ENCODE peak calls at places on chromosomes 13 and 19, in five cellular contexts. B is anterior cingulate cortex, O is neural crest cell, W is fibroblast of the aortic adventitia, J is small intestine. Q is an unnamed sample.

GRCh38 chr13:94708031-94708571 is 4.2 kb downstream of the SOX21 start:
- DNase-seq in O (peak; percentile 58), W (no peak), J (no peak), B (peak; percentile 58), Q (no peak)

GRCh38 chr13:43838909-43839308 is 40.6 kb downstream of the CCDC122 start:
- DNase-seq in O (no peak), W (peak; percentile 93), B (no peak), J (no peak), Q (no peak)

GRCh38 chr19:1122021-1122971 is 18.5 kb downstream of the GPX4 start:
- DNase-seq in W (no peak), B (no peak), J (no peak), O (no peak), Q (no peak)

GRCh38 chr19:7421941-7422744 is 66.7 kb downstream of the PEX11G start:
- DNase-seq in O (no peak), J (no peak), B (no peak), W (no peak), Q (no peak)

GRCh38 chr19:29013988-29014387 is 199.0 kb downstream of the UQCRFS1 start:
- DNase-seq in O (no peak), B (no peak), J (no peak), W (no peak), Q (no peak)

GRCh38 chr19:47377208-47377701 is 28.1 kb downstream of the DHX34 start:
- DNase-seq in O (no peak), J (no peak), B (peak; percentile 15), W (no peak), Q (no peak)

GRCh38 chr19:49741210-49741844 is 21.8 kb downstream of the TSKS start:
- DNase-seq in W (no peak), B (no peak), O (no peak), J (no peak), Q (no peak)

GRCh38 chr19:45323671-45324081 is 1.0 kb upstream of the CKM start:
- DNase-seq in B (no peak), J (no peak), O (no peak), W (no peak), Q (no peak)

GRCh38 chr19:2294377-2295335 is 12.7 kb upstream of the PEAK3 start:
- DNase-seq in O (no peak), B (peak; percentile 43), W (peak; percentile 85), J (no peak), Q (no peak)

GRCh38 chr13:31234729-31235128 is 35.0 kb downstream of the B3GLCT start:
- DNase-seq in B (no peak), O (no peak), W (no peak), J (no peak), Q (no peak)

GRCh38 chr19:530133-531008 is 1.2 kb upstream of the CDC34 start:
- DNase-seq in J (no peak), B (no peak), W (no peak), O (no peak), Q (no peak)

GRCh38 chr13:34165158-34165557 is 347.2 kb downstream of the RFC3 start:
- DNase-seq in W (no peak), J (no peak), B (no peak), O (no peak), Q (no peak)

GRCh38 chr19:19643158-19644053 is at the start of gene GMIP:
- DNase-seq in J (peak; percentile 83), W (peak; percentile 42), O (peak; percentile 79), B (peak; percentile 18), Q (peak; percentile 85)

GRCh38 chr13:110363009-110363408 is 55.9 kb downstream of the COL4A2 start:
- DNase-seq in W (no peak), B (no peak), J (no peak), O (no peak), Q (no peak)

GRCh38 chr19:38265213-38265861 is 964 bp downstream of the SPINT2 start:
- DNase-seq in B (no peak), W (no peak), O (no peak), J (peak; percentile 69), Q (no peak)

GRCh38 chr13:98443800-98444325 is 133.0 kb downstream of the STK24 start:
- DNase-seq in W (no peak), J (no peak), O (no peak), B (no peak), Q (no peak)

GRCh38 chr13:61286148-61286745 is 129.4 kb downstream of the PCDH20 start:
- DNase-seq in W (no peak), O (no peak), J (peak; percentile 7), B (no peak), Q (no peak)

GRCh38 chr13:100361504-100361903 is 227.1 kb downstream of the GGACT start:
- DNase-seq in J (no peak), B (no peak), W (peak; percentile 72), O (no peak), Q (no peak)

GRCh38 chr19:42113641-42114348 is 18.5 kb downstream of the POU2F2 start:
- DNase-seq in J (no peak), O (no peak), W (peak; percentile 94), B (no peak), Q (no peak)

GRCh38 chr13:103187621-103188020 is 121.4 kb upstream of the SLC10A2 start:
- DNase-seq in B (no peak), J (peak; percentile 57), O (no peak), W (no peak), Q (no peak)

GRCh38 chr13:22214184-22214583 is 543.3 kb downstream of the FGF9 start:
- DNase-seq in J (no peak), B (no peak), O (no peak), W (no peak), Q (no peak)

GRCh38 chr13:97043302-97043701 is 49.0 kb upstream of the OXGR1 start:
- DNase-seq in W (peak; percentile 69), B (no peak), O (no peak), J (no peak), Q (no peak)

GRCh38 chr19:10433131-10433536 is 12.8 kb downstream of the PDE4A start:
- DNase-seq in J (no peak), B (no peak), O (no peak), W (no peak), Q (no peak)

GRCh38 chr19:7888145-7888825 is at the start of gene LRRC8E:
- DNase-seq in J (peak; percentile 72), B (no peak), O (peak; percentile 46), W (peak; percentile 43), Q (no peak)

GRCh38 chr19:584240-585001 is 5.3 kb upstream of the HCN2 start:
- DNase-seq in W (peak; percentile 20), J (no peak), B (peak; percentile 36), O (peak; percentile 80), Q (peak; percentile 65)

GRCh38 chr13:61339054-61339621 is 76.5 kb downstream of the PCDH20 start:
- DNase-seq in J (no peak), O (no peak), B (no peak), W (no peak), Q (no peak)

GRCh38 chr13:83941669-83942335 is 59.5 kb upstream of the SLITRK1 start:
- DNase-seq in B (no peak), J (no peak), W (no peak), O (no peak), Q (no peak)

GRCh38 chr19:1651548-1652394 is 644 bp downstream of the TCF3 start:
- DNase-seq in O (no peak), J (peak; percentile 66), B (no peak), W (peak; percentile 13), Q (peak; percentile 72)

GRCh38 chr19:35249848-35250711 is 1.3 kb downstream of the LSR start:
- DNase-seq in J (no peak), W (no peak), O (no peak), B (no peak), Q (no peak)

GRCh38 chr19:51361228-51361627 is 5.0 kb downstream of the ETFB start:
- DNase-seq in J (no peak), O (no peak), W (no peak), B (no peak), Q (no peak)

GRCh38 chr13:80463673-80464352 is 122.9 kb upstream of the SPRY2 start:
- DNase-seq in O (no peak), W (peak; percentile 27), B (no peak), J (no peak), Q (no peak)

GRCh38 chr19:19538767-19539166 is 702 bp downstream of the CILP2 start:
- DNase-seq in B (no peak), W (no peak), O (no peak), J (no peak), Q (no peak)

GRCh38 chr19:31270897-31271568 is 78.2 kb downstream of the TSHZ3 start:
- DNase-seq in B (no peak), W (peak; percentile 90), O (no peak), J (no peak), Q (no peak)

GRCh38 chr19:54207908-54208783 is 7.5 kb downstream of the RPS9 start:
- DNase-seq in W (peak; percentile 88), B (peak; percentile 37), J (peak; percentile 32), O (no peak), Q (no peak)

GRCh38 chr19:17441241-17442135 is 7.0 kb downstream of the TMEM221 start:
- DNase-seq in O (peak; percentile 31), W (peak; percentile 65), B (no peak), J (no peak), Q (no peak)

GRCh38 chr13:41004875-41005693 is 14.0 kb downstream of the ELF1 start:
- DNase-seq in W (no peak), O (no peak), B (no peak), J (peak; percentile 58), Q (no peak)